ENCODE peak calls at places on chromosomes 12 and 14, in six cellular contexts. One of them, this sample, is unnamed.

GRCh38 chr12:77189463-77189862 is 124.1 kb upstream of the E2F7 start:
- DNase-seq in psoas muscle: no peak
- DNase-seq in mucosa of descending colon: no peak
- DNase-seq in lower lobe of right lung: no peak
- DNase-seq in cardiac muscle cell: no peak
- DNase-seq in A673: peak; percentile 35
- DNase-seq in this sample: peak; percentile 91

GRCh38 chr12:56188116-56188785 is 1.0 kb downstream of the SMARCC2 start:
- DNase-seq in psoas muscle: no peak
- DNase-seq in A673: no peak
- DNase-seq in mucosa of descending colon: no peak
- DNase-seq in cardiac muscle cell: no peak
- DNase-seq in lower lobe of right lung: no peak
- DNase-seq in this sample: no peak

GRCh38 chr14:104035300-104035699 is 50.2 kb upstream of the ASPG start:
- DNase-seq in A673: no peak
- DNase-seq in mucosa of descending colon: no peak
- DNase-seq in lower lobe of right lung: no peak
- DNase-seq in cardiac muscle cell: no peak
- DNase-seq in psoas muscle: no peak
- DNase-seq in this sample: no peak

GRCh38 chr12:75116611-75117010 is 93.0 kb downstream of the KCNC2 start:
- DNase-seq in psoas muscle: no peak
- DNase-seq in lower lobe of right lung: no peak
- DNase-seq in mucosa of descending colon: no peak
- DNase-seq in A673: no peak
- DNase-seq in cardiac muscle cell: no peak
- DNase-seq in this sample: no peak

GRCh38 chr12:26872623-26873022 is 39.6 kb upstream of the ITPR2 start:
- DNase-seq in psoas muscle: no peak
- DNase-seq in cardiac muscle cell: no peak
- DNase-seq in A673: no peak
- DNase-seq in lower lobe of right lung: no peak
- DNase-seq in mucosa of descending colon: no peak
- DNase-seq in this sample: no peak

GRCh38 chr14:63962896-63963295 is 110.1 kb downstream of the SYNE2 start:
- DNase-seq in cardiac muscle cell: no peak
- DNase-seq in psoas muscle: no peak
- DNase-seq in A673: no peak
- DNase-seq in lower lobe of right lung: no peak
- DNase-seq in mucosa of descending colon: no peak
- DNase-seq in this sample: no peak

GRCh38 chr12:74370608-74371216 is 166.9 kb upstream of the ATXN7L3B start:
- DNase-seq in lower lobe of right lung: no peak
- DNase-seq in psoas muscle: no peak
- DNase-seq in mucosa of descending colon: no peak
- DNase-seq in A673: no peak
- DNase-seq in cardiac muscle cell: no peak
- DNase-seq in this sample: no peak

GRCh38 chr12:95574799-95575452 is 23.6 kb upstream of the USP44 start:
- DNase-seq in psoas muscle: no peak
- DNase-seq in cardiac muscle cell: peak; percentile 62
- DNase-seq in lower lobe of right lung: no peak
- DNase-seq in mucosa of descending colon: no peak
- DNase-seq in A673: peak; percentile 71
- DNase-seq in this sample: peak; percentile 54

GRCh38 chr12:49565119-49565955 is 2.6 kb downstream of the MCRS1 start:
- DNase-seq in psoas muscle: no peak
- DNase-seq in A673: no peak
- DNase-seq in mucosa of descending colon: no peak
- DNase-seq in cardiac muscle cell: peak; percentile 21
- DNase-seq in lower lobe of right lung: no peak
- DNase-seq in this sample: no peak

GRCh38 chr12:128381537-128381936 is 114.6 kb downstream of the TMEM132C start:
- DNase-seq in psoas muscle: no peak
- DNase-seq in lower lobe of right lung: no peak
- DNase-seq in A673: no peak
- DNase-seq in mucosa of descending colon: no peak
- DNase-seq in cardiac muscle cell: peak; percentile 51
- DNase-seq in this sample: no peak

GRCh38 chr14:91870001-91870400 is 2.7 kb upstream of the TC2N start:
- DNase-seq in psoas muscle: no peak
- DNase-seq in cardiac muscle cell: no peak
- DNase-seq in lower lobe of right lung: no peak
- DNase-seq in A673: no peak
- DNase-seq in mucosa of descending colon: peak; percentile 60
- DNase-seq in this sample: no peak

GRCh38 chr12:102740157-102741032 is 176.6 kb downstream of the PAH start:
- DNase-seq in A673: peak; percentile 60
- DNase-seq in cardiac muscle cell: peak; percentile 11
- DNase-seq in lower lobe of right lung: no peak
- DNase-seq in mucosa of descending colon: no peak
- DNase-seq in psoas muscle: no peak
- DNase-seq in this sample: peak; percentile 61
- TF ChIP-seq CTCF in A673: peak; percentile 51
- TF ChIP-seq CTCF in cardiac muscle cell: peak; percentile 11
- TF ChIP-seq CTCF in lower lobe of right lung: no peak
- TF ChIP-seq CTCF in mucosa of descending colon: no peak
- TF ChIP-seq CTCF in psoas muscle: no peak
- TF ChIP-seq CTCF in this sample: peak; percentile 58

GRCh38 chr14:71266994-71267636 is 359.9 kb downstream of the PCNX1 start:
- DNase-seq in A673: no peak
- DNase-seq in mucosa of descending colon: no peak
- DNase-seq in cardiac muscle cell: no peak
- DNase-seq in psoas muscle: no peak
- DNase-seq in lower lobe of right lung: no peak
- DNase-seq in this sample: peak; percentile 43
- H3K4me3 ChIP-seq in A673: no peak overlapping the region
- H3K4me3 ChIP-seq in mucosa of descending colon: no peak overlapping the region
- H3K4me3 ChIP-seq in cardiac muscle cell: no peak overlapping the region
- H3K4me3 ChIP-seq in psoas muscle: no peak overlapping the region
- H3K4me3 ChIP-seq in lower lobe of right lung: no peak overlapping the region
- H3K4me3 ChIP-seq in this sample: no peak overlapping the region

GRCh38 chr14:94675036-94675435 is 62.8 kb downstream of the SERPINA3 start:
- DNase-seq in A673: no peak
- DNase-seq in mucosa of descending colon: no peak
- DNase-seq in lower lobe of right lung: no peak
- DNase-seq in psoas muscle: no peak
- DNase-seq in cardiac muscle cell: no peak
- DNase-seq in this sample: no peak

GRCh38 chr14:94673071-94673470 is 60.9 kb downstream of the SERPINA3 start:
- DNase-seq in psoas muscle: no peak
- DNase-seq in cardiac muscle cell: no peak
- DNase-seq in mucosa of descending colon: no peak
- DNase-seq in A673: no peak
- DNase-seq in lower lobe of right lung: no peak
- DNase-seq in this sample: no peak

GRCh38 chr14:94670692-94671285 is 58.6 kb downstream of the SERPINA3 start:
- DNase-seq in A673: no peak
- DNase-seq in psoas muscle: no peak
- DNase-seq in mucosa of descending colon: no peak
- DNase-seq in lower lobe of right lung: no peak
- DNase-seq in cardiac muscle cell: no peak
- DNase-seq in this sample: no peak

GRCh38 chr14:94673781-94674231 is 61.6 kb downstream of the SERPINA3 start:
- DNase-seq in A673: no peak
- DNase-seq in psoas muscle: no peak
- DNase-seq in cardiac muscle cell: no peak
- DNase-seq in mucosa of descending colon: no peak
- DNase-seq in lower lobe of right lung: no peak
- DNase-seq in this sample: no peak

DNA sequence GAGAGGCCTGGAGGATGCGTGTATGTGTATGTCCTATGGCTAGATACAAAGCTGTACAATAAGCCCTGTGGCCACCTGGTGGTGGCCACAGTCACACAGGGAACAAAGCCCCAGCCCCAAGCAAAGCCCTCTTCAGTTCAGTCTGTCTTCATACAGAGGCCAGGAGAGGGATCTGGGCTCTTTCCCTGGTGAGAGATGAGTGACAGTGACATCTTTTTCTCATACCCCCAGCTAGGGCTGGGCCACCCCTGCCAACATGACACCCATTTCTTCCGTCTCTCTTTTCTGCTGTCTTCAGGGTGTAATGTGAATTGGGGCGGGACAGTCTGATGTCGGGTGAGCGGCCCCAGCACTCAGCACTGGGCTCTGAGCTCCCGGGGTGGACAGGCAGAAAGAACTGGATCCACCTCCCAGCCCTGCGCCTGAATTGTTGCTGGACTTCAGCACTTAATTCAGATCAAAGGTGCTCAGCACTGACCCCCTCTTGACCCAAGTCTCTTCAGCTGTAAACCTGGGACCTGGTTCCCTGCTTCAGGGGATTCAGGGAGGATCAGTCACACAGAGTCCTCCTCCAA is 59.8 kb downstream of the SERPINA3 start:
- DNase-seq in A673: no peak
- DNase-seq in cardiac muscle cell: peak; percentile 77
- DNase-seq in mucosa of descending colon: no peak
- DNase-seq in lower lobe of right lung: no peak
- DNase-seq in psoas muscle: no peak
- DNase-seq in this sample: no peak
- TF ChIP-seq CTCF in A673: no peak
- TF ChIP-seq CTCF in cardiac muscle cell: peak; percentile 39
- TF ChIP-seq CTCF in mucosa of descending colon: no peak
- TF ChIP-seq CTCF in lower lobe of right lung: peak; percentile 13
- TF ChIP-seq CTCF in psoas muscle: no peak
- TF ChIP-seq CTCF in this sample: no peak

DNA sequence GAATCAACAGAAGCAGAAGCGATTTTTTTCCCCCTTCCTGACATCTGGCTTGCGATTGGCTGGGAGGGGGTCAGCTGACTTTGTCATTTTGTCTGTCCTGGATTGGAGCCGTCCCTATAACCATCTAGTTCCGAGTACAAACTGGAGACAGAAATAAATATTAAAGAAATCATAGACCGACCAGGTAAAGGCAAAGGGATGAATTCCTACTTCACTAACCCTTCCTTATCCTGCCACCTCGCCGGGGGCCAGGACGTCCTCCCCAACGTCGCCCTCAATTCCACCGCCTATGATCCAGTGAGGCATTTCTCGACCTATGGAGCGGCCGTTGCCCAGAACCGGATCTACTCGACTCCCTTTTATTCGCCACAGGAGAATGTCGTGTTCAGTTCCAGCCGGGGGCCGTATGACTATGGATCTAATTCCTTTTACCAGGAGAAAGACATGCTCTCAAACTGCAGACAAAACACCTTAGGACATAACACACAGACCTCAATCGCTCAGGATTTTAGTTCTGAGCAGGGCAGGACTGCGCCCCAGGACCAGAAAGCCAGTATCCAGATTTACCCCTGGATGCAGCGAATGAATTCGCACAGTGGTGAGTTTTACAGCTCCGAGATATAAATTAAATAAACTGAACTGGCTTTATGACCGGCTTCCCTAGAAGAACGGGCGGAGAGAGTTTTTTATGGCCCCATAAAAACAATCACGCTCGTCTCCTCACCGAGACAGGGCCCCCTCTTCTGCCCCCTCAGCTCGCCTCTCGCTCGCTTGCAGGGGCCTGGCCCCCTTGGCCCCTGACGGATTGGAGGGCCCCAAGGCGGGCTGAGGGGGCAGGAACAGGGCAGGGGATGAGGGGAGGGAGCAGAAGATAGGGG is at the start of gene HOXC6:
- DNase-seq in lower lobe of right lung: no peak
- DNase-seq in mucosa of descending colon: no peak
- DNase-seq in psoas muscle: peak; percentile 65
- DNase-seq in A673: no peak
- DNase-seq in cardiac muscle cell: no peak
- DNase-seq in this sample: peak; percentile 78
- H3K4me3 ChIP-seq in lower lobe of right lung: peak within 1 kb of the TSS; percentile 21
- H3K4me3 ChIP-seq in mucosa of descending colon: no peak within 1 kb of the TSS
- H3K4me3 ChIP-seq in psoas muscle: peak within 1 kb of the TSS; percentile 77
- H3K4me3 ChIP-seq in A673: no peak within 1 kb of the TSS
- H3K4me3 ChIP-seq in cardiac muscle cell: no peak within 1 kb of the TSS
- H3K4me3 ChIP-seq in this sample: peak within 1 kb of the TSS; percentile 98

DNA sequence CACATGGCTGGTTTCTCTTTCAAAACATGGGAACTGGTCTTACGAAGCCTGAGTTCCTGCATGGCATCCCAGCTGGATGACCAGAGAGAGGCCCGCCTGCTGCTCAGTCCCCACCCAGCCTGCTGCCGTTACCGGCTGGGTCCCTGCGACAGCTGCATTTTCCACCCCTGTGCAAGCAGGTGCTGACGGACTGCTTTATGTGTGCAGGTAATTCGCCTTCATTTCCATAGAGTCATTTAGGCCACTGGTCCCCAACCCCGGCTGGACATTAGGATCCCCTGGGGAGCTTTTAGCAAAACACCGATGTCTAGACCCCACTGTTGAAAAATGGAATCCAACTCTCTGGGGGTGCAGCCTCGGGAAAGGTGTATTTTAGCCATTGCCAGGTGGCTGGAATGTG is 51.9 kb downstream of the RBM19 start:
- DNase-seq in cardiac muscle cell: no peak
- DNase-seq in psoas muscle: no peak
- DNase-seq in mucosa of descending colon: no peak
- DNase-seq in lower lobe of right lung: no peak
- DNase-seq in A673: no peak
- DNase-seq in this sample: no peak
- TF ChIP-seq CTCF in cardiac muscle cell: no peak
- TF ChIP-seq CTCF in psoas muscle: no peak
- TF ChIP-seq CTCF in mucosa of descending colon: no peak
- TF ChIP-seq CTCF in lower lobe of right lung: no peak
- TF ChIP-seq CTCF in A673: no peak
- TF ChIP-seq CTCF in this sample: no peak

GRCh38 chr12:122994781-122995502 is 14.5 kb downstream of the ARL6IP4 start:
- DNase-seq in psoas muscle: no peak
- DNase-seq in lower lobe of right lung: no peak
- DNase-seq in A673: no peak
- DNase-seq in cardiac muscle cell: no peak
- DNase-seq in mucosa of descending colon: no peak
- DNase-seq in this sample: no peak
- H3K4me3 ChIP-seq in psoas muscle: no peak overlapping the region
- H3K4me3 ChIP-seq in lower lobe of right lung: no peak overlapping the region
- H3K4me3 ChIP-seq in A673: no peak overlapping the region
- H3K4me3 ChIP-seq in cardiac muscle cell: no peak overlapping the region
- H3K4me3 ChIP-seq in mucosa of descending colon: no peak overlapping the region
- H3K4me3 ChIP-seq in this sample: no peak overlapping the region

GRCh38 chr12:114265036-114265435 is 140.9 kb downstream of the TBX5 start:
- DNase-seq in cardiac muscle cell: no peak
- DNase-seq in mucosa of descending colon: no peak
- DNase-seq in A673: no peak
- DNase-seq in psoas muscle: no peak
- DNase-seq in lower lobe of right lung: no peak
- DNase-seq in this sample: peak; percentile 35
- TF ChIP-seq CTCF in cardiac muscle cell: no peak
- TF ChIP-seq CTCF in mucosa of descending colon: no peak
- TF ChIP-seq CTCF in A673: no peak
- TF ChIP-seq CTCF in psoas muscle: no peak
- TF ChIP-seq CTCF in lower lobe of right lung: no peak
- TF ChIP-seq CTCF in this sample: no peak